ENCODE peak calls at places on chromosomes 6 and 20, in five cellular contexts. K, C, Y, Q and M are unnamed samples.
A peak's percentile ranks its signal among the peaks of the same experiment; 100 is the strongest.

GRCh38 chr6:113320653-113321052 is 536.5 kb upstream of the MARCKS start:
- DNase-seq in C (no peak), Q (no peak), Y (no peak), K (no peak), M (no peak)

GRCh38 chr6:165618241-165618640 is 44.8 kb downstream of the PDE10A start:
- DNase-seq in Y (no peak), C (no peak), K (no peak), Q (no peak), M (no peak)

GRCh38 chr6:125149256-125150144 is 4.1 kb upstream of the TPD52L1 start:
- DNase-seq in Y (no peak), C (no peak), K (no peak), Q (no peak), M (no peak)

GRCh38 chr6:125749864-125750691 is 646 bp downstream of the HEY2 start:
- DNase-seq in C (peak; percentile 62), Y (no peak), K (no peak), Q (peak; percentile 54), M (no peak)

GRCh38 chr6:75524322-75524972 is 30.8 kb upstream of the FILIP1 start:
- DNase-seq in Q (no peak), K (peak; percentile 98), C (no peak), Y (peak; percentile 73), M (peak; percentile 67)

GRCh38 chr6:83047065-83047754 is 18.4 kb downstream of the UBE3D start:
- DNase-seq in K (no peak), Y (no peak), Q (peak; percentile 27), C (no peak), M (no peak)

GRCh38 chr6:37077459-37078296 is 72.2 kb downstream of the FGD2 start:
- DNase-seq in C (peak; percentile 62), Q (peak; percentile 84), Y (peak; percentile 78), K (no peak), M (peak; percentile 88)

GRCh38 chr6:73248192-73248898 is 14.7 kb downstream of the KHDC1 start:
- DNase-seq in K (no peak), Y (no peak), C (no peak), Q (no peak), M (no peak)

GRCh38 chr6:170100046-170100445 is 190.8 kb downstream of the DLL1 start:
- DNase-seq in Q (peak; percentile 42), Y (no peak), C (peak; percentile 24), K (no peak), M (no peak)

GRCh38 chr20:3681931-3682820 is at the start of gene ADAM33:
- DNase-seq in C (no peak), K (no peak), Y (no peak), Q (peak; percentile 92), M (no peak)

GRCh38 chr6:81895511-81896185 is 143.2 kb upstream of the TENT5A start:
- DNase-seq in Y (peak; percentile 96), C (no peak), Q (no peak), K (no peak), M (peak; percentile 85)

GRCh38 chr6:119334535-119335264 is 14.9 kb downstream of the MAN1A1 start:
- DNase-seq in Y (no peak), K (no peak), Q (no peak), C (no peak), M (no peak)

GRCh38 chr6:120147218-120147871 is 797.8 kb upstream of the MAN1A1 start:
- DNase-seq in Y (no peak), C (peak; percentile 27), Q (no peak), K (peak; percentile 1), M (no peak)

GRCh38 chr6:78476561-78476960 is 390.8 kb upstream of the IRAK1BP1 start:
- DNase-seq in Q (no peak), Y (no peak), C (no peak), K (no peak), M (no peak)

GRCh38 chr6:74851598-74851997 is 354.3 kb downstream of the COL12A1 start:
- DNase-seq in C (no peak), Y (no peak), Q (no peak), K (no peak), M (peak; percentile 54)

GRCh38 chr20:57830515-57830895 is 120.7 kb upstream of the PMEPA1 start:
- DNase-seq in K (no peak), Y (no peak), Q (no peak), C (no peak), M (no peak)

GRCh38 chr6:101716810-101717209 is 323.3 kb downstream of the GRIK2 start:
- DNase-seq in K (no peak), Q (no peak), C (no peak), Y (no peak), M (no peak)

GRCh38 chr6:7261030-7261841 is 51.8 kb downstream of the SSR1 start:
- DNase-seq in Y (no peak), C (peak; percentile 88), K (peak; percentile 75), Q (peak; percentile 98), M (no peak)

DNA sequence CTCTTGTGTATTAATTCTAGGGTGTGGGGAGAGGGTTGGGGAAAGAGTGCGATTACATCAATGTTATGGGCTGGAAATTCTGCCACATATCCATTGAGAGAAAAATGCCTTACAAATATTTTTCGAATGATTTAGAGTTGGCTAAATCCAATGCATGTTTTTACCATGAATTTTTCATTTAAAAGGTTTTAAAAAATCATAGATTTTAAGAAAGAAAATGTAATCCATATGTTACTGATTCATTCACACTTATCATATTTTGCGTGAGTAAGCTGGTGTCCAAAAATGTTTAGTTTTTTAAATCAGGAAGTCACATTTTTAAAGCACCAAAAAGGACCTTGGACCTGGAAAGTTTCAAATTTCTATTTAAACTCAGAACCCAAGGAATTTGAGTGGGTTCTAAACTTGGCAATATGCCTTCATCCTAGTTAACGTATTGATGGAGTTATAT is 627.4 kb upstream of the CITED2 start:
- DNase-seq in Q (no peak), Y (no peak), K (no peak), C (no peak), M (no peak)
- H3K4me3 ChIP-seq in Q (no peak overlapping the region), Y (no peak overlapping the region), K (no peak overlapping the region), C (no peak overlapping the region), M (no peak overlapping the region)

DNA sequence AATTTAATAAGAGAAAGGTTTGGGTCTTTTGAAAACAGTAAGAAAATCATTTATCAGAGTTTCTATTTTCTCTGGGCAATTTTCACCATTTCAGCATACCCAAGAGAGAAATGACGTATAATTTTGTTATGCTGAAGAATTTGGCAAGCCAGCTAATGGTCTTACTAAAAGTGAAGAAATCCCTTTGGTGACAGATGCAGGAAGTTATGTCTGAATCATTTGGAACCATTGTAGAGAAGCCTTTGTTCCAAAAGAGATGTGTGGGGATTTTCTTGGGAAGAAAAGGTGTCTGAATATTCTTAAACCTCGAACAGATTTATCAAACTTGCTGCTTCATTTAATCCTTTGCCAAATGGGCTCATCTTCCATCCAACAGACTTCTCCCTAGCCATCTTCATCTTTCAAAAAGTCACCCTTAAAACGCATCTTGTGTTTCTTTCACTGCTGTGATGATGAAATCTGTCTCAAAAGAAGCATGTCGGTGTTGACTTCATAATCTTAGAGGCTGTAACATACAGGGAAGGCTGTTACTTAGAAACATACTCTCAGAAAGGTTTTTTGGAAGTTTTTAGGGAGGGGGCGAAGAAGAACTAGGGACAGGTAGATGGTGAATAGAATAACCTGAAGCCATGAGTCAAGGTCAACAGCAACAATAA is 39.5 kb downstream of the CITED2 start:
- DNase-seq in C (no peak), Q (no peak), Y (peak; percentile 79), K (no peak), M (peak; percentile 88)
- H3K4me3 ChIP-seq in C (no peak overlapping the region), Q (no peak overlapping the region), Y (no peak overlapping the region), K (no peak overlapping the region), M (no peak overlapping the region)

DNA sequence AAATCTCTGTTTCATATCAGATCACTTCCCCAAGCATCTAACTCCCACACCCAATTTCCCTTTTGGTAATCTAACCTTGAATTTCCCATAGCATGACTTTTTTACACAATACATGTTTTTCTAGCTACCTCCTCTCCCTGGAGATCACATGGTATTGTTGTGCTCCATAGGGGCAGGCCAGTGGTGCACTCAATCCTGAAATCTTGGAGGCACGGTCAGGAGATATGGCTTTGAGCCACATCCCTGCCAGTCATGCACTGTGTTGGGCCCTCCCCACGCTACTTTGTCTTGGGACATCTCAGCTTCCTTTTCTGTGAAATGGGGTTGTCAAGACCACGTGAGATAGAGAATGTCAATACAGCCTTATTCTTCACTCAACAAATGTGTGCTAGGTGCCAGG is 36.7 kb upstream of the NNAT start:
- DNase-seq in Y (no peak), C (no peak), K (no peak), Q (no peak), M (no peak)
- H3K4me3 ChIP-seq in Y (no peak overlapping the region), C (no peak overlapping the region), K (no peak overlapping the region), Q (no peak overlapping the region), M (no peak overlapping the region)

DNA sequence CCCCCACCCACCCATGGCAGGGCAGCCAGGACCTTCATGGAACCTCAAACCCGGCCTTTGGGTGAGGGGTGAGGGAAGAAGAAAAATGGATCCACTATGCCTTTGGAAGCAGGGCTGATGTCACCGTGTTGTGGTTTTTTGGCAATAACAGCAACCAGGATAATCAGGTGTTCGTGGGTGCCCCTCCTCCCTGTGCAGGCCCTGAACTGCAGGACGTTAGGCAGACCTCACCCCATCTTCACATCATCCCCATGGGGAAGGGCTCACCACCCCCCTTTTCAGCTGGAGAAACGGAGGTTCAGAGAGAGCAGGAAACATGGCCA is 3.6 kb downstream of the GABRR2 start:
- DNase-seq in C (no peak), K (no peak), Y (no peak), Q (no peak), M (no peak)
- H3K4me3 ChIP-seq in C (no peak overlapping the region), K (no peak overlapping the region), Y (no peak overlapping the region), Q (no peak overlapping the region), M (no peak overlapping the region)

DNA sequence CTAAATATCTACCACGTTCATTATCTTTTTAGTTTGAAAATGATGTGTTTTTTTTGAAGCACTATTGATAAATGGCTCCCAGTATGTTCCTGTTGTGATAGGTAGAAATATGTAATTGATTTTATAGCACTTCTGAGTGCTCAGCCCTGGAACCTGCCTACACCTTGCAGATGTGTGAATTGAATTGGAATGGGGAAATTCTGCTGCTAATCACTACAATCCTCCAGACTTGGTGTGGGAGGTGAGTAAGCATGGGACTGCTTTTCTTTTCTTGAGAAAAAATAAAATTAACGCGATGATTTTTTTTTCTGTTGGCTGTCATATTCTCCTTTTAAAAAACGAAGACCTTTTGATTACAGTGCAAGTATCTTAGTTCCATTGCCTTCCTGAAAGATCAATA is 37.1 kb upstream of the MLIP start:
- DNase-seq in Q (no peak), C (no peak), Y (no peak), K (no peak), M (no peak)
- H3K4me3 ChIP-seq in Q (no peak overlapping the region), C (no peak overlapping the region), Y (no peak overlapping the region), K (no peak overlapping the region), M (no peak overlapping the region)

GRCh38 chr6:28765978-28766351 is 157.8 kb downstream of the TRIM27 start:
- DNase-seq in K (no peak), Q (no peak), C (no peak), Y (no peak), M (no peak)
- H3K4me3 ChIP-seq in K (peak overlapping the region; percentile 41), Q (peak overlapping the region; percentile 10), C (no peak overlapping the region), Y (no peak overlapping the region), M (no peak overlapping the region)

GRCh38 chr20:43916875-43917371 is 2.3 kb downstream of the TOX2 start:
- DNase-seq in C (no peak), Y (no peak), Q (no peak), K (no peak), M (no peak)
- H3K4me3 ChIP-seq in C (no peak overlapping the region), Y (peak overlapping the region; percentile 67), Q (no peak overlapping the region), K (no peak overlapping the region), M (peak overlapping the region; percentile 61)

DNA sequence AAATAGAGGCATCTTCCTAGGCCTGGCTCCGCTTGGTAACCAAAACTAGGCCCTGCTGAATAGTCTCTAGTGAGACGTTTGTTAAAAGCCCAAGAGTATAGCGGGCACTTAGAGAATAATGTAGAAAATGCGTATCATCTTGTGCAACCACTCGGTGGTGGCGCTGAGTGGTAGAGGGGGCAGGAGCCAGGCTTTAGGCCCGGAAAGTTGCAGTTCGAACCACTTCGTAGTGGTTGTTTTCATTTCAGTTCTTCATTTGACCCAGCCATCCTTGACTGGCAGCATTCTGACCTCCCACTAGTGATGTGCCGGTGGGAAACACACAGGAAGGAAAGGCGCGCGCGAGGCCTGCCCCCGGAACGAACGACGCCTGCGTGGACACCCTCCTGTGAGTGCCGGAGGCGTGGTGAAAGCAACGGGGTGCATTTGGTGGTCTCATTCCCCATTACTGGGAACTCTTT is 18.0 kb downstream of the GPX5 start:
- DNase-seq in K (peak; percentile 10), Y (no peak), C (peak; percentile 53), Q (peak; percentile 45), M (no peak)
- H3K4me3 ChIP-seq in K (peak overlapping the region; percentile 42), Y (peak overlapping the region; percentile 46), C (no peak overlapping the region), Q (peak overlapping the region; percentile 57), M (peak overlapping the region; percentile 29)